ENCODE peak calls at places on chromosomes 11 and 22, in four cellular contexts. G, X, M and Y are unnamed samples.

GRCh38 chr22:19823638-19824196 is 31.0 kb downstream of the GNB1L start:
- DNase-seq in G (no peak), X (no peak), M (no peak), Y (peak; percentile 69)

GRCh38 chr11:117851852-117852251 is 24.6 kb downstream of the FXYD6 start:
- DNase-seq in G (no peak), X (no peak), M (no peak), Y (no peak)

GRCh38 chr11:119470316-119471266 is 47.6 kb upstream of the THY1 start:
- DNase-seq in G (peak; percentile 98), X (no peak), M (no peak), Y (peak; percentile 51)

GRCh38 chr11:134581966-134582787 is 170.1 kb upstream of the B3GAT1 start:
- DNase-seq in G (no peak), X (no peak), M (no peak), Y (no peak)

GRCh38 chr11:116962108-116962507 is 124.7 kb upstream of the APOA1 start:
- DNase-seq in G (no peak), X (no peak), M (no peak), Y (no peak)

GRCh38 chr22:33361581-33361980 is 303.4 kb upstream of the SYN3 start:
- DNase-seq in G (peak; percentile 59), X (no peak), M (no peak), Y (no peak)

GRCh38 chr22:44180706-44181032 is at the start of gene PARVG:
- DNase-seq in G (no peak), X (no peak), M (no peak), Y (no peak)

GRCh38 chr11:13391217-13391616 is 71.8 kb downstream of the BTBD10 start:
- DNase-seq in G (no peak), X (no peak), M (no peak), Y (no peak)

GRCh38 chr11:67698247-67698646 is 23.8 kb upstream of the ALDH3B2 start:
- DNase-seq in G (peak; percentile 24), X (peak; percentile 22), M (peak; percentile 60), Y (no peak)

GRCh38 chr11:10255388-10256125 is 38.5 kb downstream of the SBF2 start:
- DNase-seq in G (no peak), X (no peak), M (no peak), Y (no peak)

GRCh38 chr22:46933526-46933925 is 171.1 kb downstream of the TBC1D22A start:
- DNase-seq in G (no peak), X (no peak), M (no peak), Y (no peak)

GRCh38 chr11:61890536-61891330 is 612 bp downstream of the FADS3 start:
- DNase-seq in G (peak; percentile 95), X (no peak), M (peak; percentile 78), Y (peak; percentile 79)

GRCh38 chr11:126421243-126421642 is 65.8 kb downstream of the ST3GAL4 start:
- DNase-seq in G (no peak), X (no peak), M (no peak), Y (no peak)

GRCh38 chr22:32850591-32851517 is 49.3 kb downstream of the TIMP3 start:
- DNase-seq in G (peak; percentile 72), X (no peak), M (no peak), Y (peak; percentile 78)

GRCh38 chr11:1335811-1336761 is 26.7 kb upstream of the TOLLIP start:
- DNase-seq in G (peak; percentile 92), X (no peak), M (peak; percentile 77), Y (peak; percentile 70)

DNA sequence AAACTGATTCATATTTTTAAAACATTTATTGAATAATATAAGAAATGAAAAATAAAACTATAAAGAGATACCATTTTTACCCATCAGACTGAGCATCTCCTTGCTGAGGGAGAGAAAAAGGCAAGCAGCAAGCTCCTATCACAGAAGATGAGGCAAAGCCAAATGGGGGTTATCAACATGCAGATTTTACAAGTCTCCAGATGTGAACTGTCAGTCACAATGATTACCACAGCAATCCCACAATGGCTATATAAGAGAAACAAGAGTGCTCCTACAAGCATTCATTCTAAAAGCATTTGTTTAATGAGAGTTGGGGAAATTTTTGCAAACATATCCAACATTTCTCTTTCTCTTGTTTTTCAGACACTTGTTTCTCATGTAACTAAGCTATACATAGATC is 199.7 kb downstream of the TTC28 start:
- DNase-seq in G (no peak), X (no peak), M (peak; percentile 6), Y (no peak)
- H3K27ac ChIP-seq in G (no peak overlapping the region), X (no peak overlapping the region), M (no peak overlapping the region), Y (no peak overlapping the region)

DNA sequence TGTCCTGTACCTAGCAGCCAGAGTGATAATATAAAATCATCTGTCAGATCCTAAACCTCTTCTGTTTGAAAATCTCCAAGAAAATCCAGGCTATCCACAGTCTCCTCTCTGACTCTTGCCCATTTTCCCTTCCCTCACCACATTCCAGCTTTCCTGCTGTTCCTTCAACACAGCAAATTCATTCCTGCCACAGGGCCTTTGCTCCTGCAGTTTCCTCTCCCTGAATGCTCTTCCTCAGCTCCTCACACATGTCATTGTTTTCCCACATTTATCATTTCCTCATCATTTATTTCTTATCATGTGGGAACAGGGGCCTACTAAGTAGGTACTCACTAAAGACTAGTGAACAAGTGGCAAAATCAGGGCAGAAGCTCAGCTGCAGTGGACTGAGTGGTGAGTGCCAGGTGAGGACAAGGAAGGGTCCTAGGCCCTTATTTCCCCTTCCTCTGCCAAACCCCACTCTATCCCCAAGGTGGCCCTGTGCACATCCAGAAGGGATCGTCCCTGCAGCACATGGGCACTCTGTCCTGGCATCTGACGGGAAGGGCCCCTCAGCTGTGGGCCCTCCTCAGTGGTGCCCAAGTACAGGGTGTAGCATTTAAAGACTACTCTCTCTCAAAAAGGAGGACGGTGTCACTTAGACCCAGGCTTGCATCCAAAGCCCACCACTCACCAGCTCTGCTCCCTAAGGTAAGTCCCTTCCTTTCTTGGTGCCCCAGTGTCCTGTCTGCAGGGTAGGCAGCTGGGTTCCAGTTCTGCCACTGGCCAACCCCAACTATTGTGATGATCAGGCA is 2.0 kb downstream of the LRRC32 start:
- DNase-seq in G (no peak), X (no peak), M (no peak), Y (no peak)
- H3K9ac ChIP-seq in G (no peak overlapping the region), X (no peak overlapping the region), M (peak overlapping the region; percentile 7), Y (no peak overlapping the region)

GRCh38 chr11:78667462-78667861 is 92.8 kb upstream of the NARS2 start:
- DNase-seq in G (no peak), X (no peak), M (no peak), Y (no peak)
- H3K27ac ChIP-seq in G (no peak overlapping the region), X (no peak overlapping the region), M (no peak overlapping the region), Y (no peak overlapping the region)

GRCh38 chr11:46319074-46319453 is 28.2 kb upstream of the DGKZ start:
- DNase-seq in G (no peak), X (no peak), M (no peak), Y (no peak)

GRCh38 chr11:46315033-46315738 is 32.1 kb upstream of the DGKZ start:
- DNase-seq in G (peak; percentile 84), X (peak; percentile 86), M (peak; percentile 86), Y (peak; percentile 56)

GRCh38 chr11:46321757-46322156 is 25.5 kb upstream of the DGKZ start:
- DNase-seq in G (peak; percentile 36), X (no peak), M (no peak), Y (peak; percentile 96)

DNA sequence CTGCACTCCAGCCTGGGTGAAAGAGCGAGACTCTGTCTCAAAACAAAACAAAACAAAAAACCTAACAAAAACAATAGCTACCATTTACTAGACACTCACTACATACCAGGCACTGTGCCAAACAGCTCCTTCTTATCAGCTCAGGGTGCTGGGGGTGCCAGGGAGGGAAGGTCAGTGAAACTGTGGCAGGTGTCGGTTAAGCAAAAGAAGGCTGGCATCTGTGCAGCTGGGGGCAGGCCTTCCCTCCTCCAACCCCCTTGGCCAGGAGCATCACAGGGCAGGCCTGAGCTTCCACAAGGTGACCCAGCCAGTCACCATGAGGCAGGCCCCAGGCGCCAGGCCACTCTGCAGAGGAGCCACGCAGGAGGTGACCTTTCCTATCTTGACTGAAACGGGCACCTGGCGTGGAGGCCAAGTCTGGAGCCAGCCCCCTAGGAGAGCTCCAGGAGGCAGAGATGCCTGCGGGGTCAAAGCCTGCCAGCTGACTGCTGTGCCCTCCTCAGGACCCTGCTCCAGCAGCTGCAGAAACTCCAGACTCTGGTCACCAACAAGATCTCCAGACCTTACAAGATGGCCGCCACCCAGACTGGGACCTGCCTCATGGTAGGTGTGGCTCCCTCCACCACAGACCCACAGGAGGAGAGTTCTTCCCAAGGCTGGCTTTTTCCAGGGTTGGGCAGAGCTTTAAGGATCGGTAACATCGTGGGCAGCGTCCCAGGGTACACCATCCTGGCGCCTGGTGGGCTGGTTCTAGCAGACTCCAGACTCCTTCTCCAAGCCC is 31.3 kb upstream of the DGKZ start:
- DNase-seq in G (no peak), X (no peak), M (no peak), Y (no peak)
- H3K9ac ChIP-seq in G (no peak overlapping the region), X (no peak overlapping the region), M (peak overlapping the region; percentile 24), Y (no peak overlapping the region)

GRCh38 chr11:128494418-128495332 is 92.7 kb downstream of the ETS1 start:
- DNase-seq in G (no peak), X (no peak), M (no peak), Y (no peak)

GRCh38 chr11:128491195-128491936 is 96.0 kb downstream of the ETS1 start:
- DNase-seq in G (peak; percentile 36), X (no peak), M (no peak), Y (no peak)

GRCh38 chr11:128493570-128493965 is 93.8 kb downstream of the ETS1 start:
- DNase-seq in G (peak; percentile 62), X (no peak), M (no peak), Y (no peak)

GRCh38 chr11:128492903-128493569 is 94.3 kb downstream of the ETS1 start:
- DNase-seq in G (peak; percentile 36), X (no peak), M (no peak), Y (no peak)

DNA sequence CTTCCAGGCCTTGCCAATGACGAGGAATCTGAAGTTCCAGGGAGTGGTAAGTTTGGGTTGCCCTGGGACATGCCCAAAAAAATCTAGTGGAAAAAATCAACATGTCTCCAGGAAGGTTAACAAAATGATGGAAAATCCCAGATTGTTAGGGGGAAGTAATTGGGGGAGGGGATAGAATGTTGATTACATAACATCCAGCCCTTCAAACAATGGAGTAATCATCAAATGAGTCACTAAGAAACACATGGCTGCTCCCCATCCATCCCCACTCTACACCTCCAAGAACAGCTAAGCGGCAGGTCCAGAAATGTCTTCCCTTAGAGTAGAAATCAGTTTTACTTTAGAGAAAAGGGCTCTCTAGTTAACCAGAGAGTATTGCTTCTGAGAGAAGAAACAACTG is 94.9 kb downstream of the ETS1 start:
- DNase-seq in G (peak; percentile 69), X (no peak), M (no peak), Y (no peak)
- H3K27ac ChIP-seq in G (peak overlapping the region; percentile 98), X (no peak overlapping the region), M (no peak overlapping the region), Y (no peak overlapping the region)

DNA sequence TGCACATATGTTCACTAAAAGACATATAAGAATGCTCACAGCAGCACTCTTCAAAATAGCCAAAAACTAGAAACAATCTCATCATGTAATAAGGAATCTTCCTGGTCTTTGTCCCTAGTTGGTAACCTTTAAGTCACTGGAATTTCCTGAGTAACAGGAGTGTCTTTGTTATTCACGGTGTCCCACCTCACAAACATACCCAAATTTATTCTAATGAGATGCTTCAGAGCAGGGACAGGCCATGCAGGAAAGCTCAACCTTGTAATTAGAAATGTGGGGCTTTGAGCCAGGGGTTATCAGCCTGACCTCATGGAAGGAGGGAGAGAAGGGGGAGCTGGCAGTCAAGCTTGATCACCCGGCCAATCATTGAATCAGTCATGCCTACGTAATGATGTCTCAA is 40.3 kb upstream of the NFRKB start:
- DNase-seq in G (no peak), X (no peak), M (no peak), Y (no peak)
- H3K9ac ChIP-seq in G (no peak overlapping the region), X (no peak overlapping the region), M (no peak overlapping the region), Y (no peak overlapping the region)